ENCODE peak calls at places on chromosomes 11 and 22, in nine cellular contexts. A, K, P, O, F, I, V, X and B are unnamed samples.

GRCh38 chr22:47060718-47061117 is 298.3 kb downstream of the TBC1D22A start:
- DNase-seq in P (no peak), F (no peak), A (no peak), I (no peak), K (no peak), O (no peak), V (no peak), X (peak; percentile 18), B (no peak)

GRCh38 chr11:11241284-11241683 is 111.8 kb downstream of the CSNK2A3 start:
- DNase-seq in V (no peak), O (no peak), K (no peak), A (no peak), X (no peak), P (no peak), I (no peak), F (no peak), B (no peak)

GRCh38 chr11:33310720-33311500 is 53.7 kb downstream of the HIPK3 start:
- DNase-seq in I (no peak), F (peak; percentile 75), V (no peak), X (no peak), O (peak; percentile 66), K (no peak), A (no peak), P (no peak), B (no peak)

GRCh38 chr22:45208993-45209838 is 31.5 kb downstream of the KIAA0930 start:
- DNase-seq in O (peak; percentile 80), A (no peak), F (peak; percentile 86), X (peak; percentile 68), I (no peak), P (peak; percentile 76), V (peak; percentile 34), K (peak; percentile 46), B (peak; percentile 89)

GRCh38 chr11:86559311-86559945 is 113.0 kb downstream of the ME3 start:
- DNase-seq in I (no peak), A (no peak), F (peak; percentile 89), V (no peak), X (peak; percentile 69), P (no peak), O (peak; percentile 85), K (peak; percentile 31), B (no peak)

GRCh38 chr11:117834068-117834810 is 9.7 kb upstream of the FXYD2 start:
- DNase-seq in O (no peak), F (no peak), X (peak; percentile 39), P (no peak), A (no peak), K (no peak), I (no peak), V (no peak), B (no peak)

GRCh38 chr11:50044647-50045046 is 12.0 kb downstream of the OR4C45 start:
- DNase-seq in A (no peak), O (no peak), F (no peak), V (no peak), P (no peak), I (no peak), K (no peak), X (no peak), B (no peak)

GRCh38 chr11:119315139-119316016 is 1.6 kb downstream of the MCAM start:
- DNase-seq in I (peak; percentile 81), K (peak; percentile 84), P (peak; percentile 91), F (peak; percentile 18), X (peak; percentile 79), A (peak; percentile 38), O (no peak), V (no peak), B (peak; percentile 65)

GRCh38 chr11:107840120-107840479 is 18.5 kb downstream of the SLC35F2 start:
- DNase-seq in V (no peak), I (no peak), A (no peak), K (no peak), F (no peak), O (no peak), P (peak; percentile 71), X (no peak), B (no peak)

GRCh38 chr11:85815186-85815911 is 4.4 kb upstream of the SYTL2 start:
- DNase-seq in K (peak; percentile 89), O (peak; percentile 84), P (no peak), F (peak; percentile 85), V (no peak), A (no peak), I (no peak), X (no peak), B (no peak)

GRCh38 chr22:22870577-22871398 is 16.8 kb upstream of the IGLL5 start:
- DNase-seq in X (no peak), V (no peak), P (no peak), O (no peak), K (peak; percentile 5), I (peak; percentile 20), A (no peak), F (no peak), B (no peak)

GRCh38 chr22:24925586-24926427 is 20.7 kb downstream of the LHFPL7 start:
- DNase-seq in X (no peak), V (no peak), O (no peak), P (no peak), A (no peak), F (no peak), K (no peak), I (no peak), B (no peak)

GRCh38 chr22:24011735-24012068 is 598 bp downstream of the CABIN1 start:
- DNase-seq in X (no peak), A (no peak), O (peak; percentile 6), F (peak; percentile 25), K (peak; percentile 10), P (no peak), I (no peak), V (no peak), B (peak; percentile 27)

GRCh38 chr11:199782-200181 is 6.9 kb downstream of the SCGB1C1 start:
- DNase-seq in A (no peak), X (peak; percentile 64), O (no peak), K (no peak), V (no peak), I (no peak), P (no peak), F (no peak), B (peak; percentile 37)

GRCh38 chr11:48142886-48143285 is 73.7 kb upstream of the OR4B1 start:
- DNase-seq in V (no peak), X (no peak), P (no peak), F (no peak), I (no peak), A (no peak), O (no peak), K (no peak), B (no peak)

GRCh38 chr11:282630-283360 is 4.6 kb downstream of the NLRP6 start:
- DNase-seq in A (no peak), X (no peak), F (no peak), O (no peak), K (no peak), V (no peak), P (peak; percentile 39), I (no peak), B (no peak)

GRCh38 chr11:104435498-104435897 is 271.6 kb upstream of the PDGFD start:
- DNase-seq in X (no peak), P (no peak), V (no peak), I (no peak), O (no peak), A (no peak), F (no peak), K (no peak), B (no peak)

GRCh38 chr22:50253941-50254340 is 2.9 kb upstream of the HDAC10 start:
- DNase-seq in P (no peak), V (no peak), A (no peak), F (no peak), K (no peak), X (no peak), I (no peak), O (no peak), B (no peak)

GRCh38 chr11:121449123-121449522 is 3.0 kb upstream of the SORL1 start:
- DNase-seq in P (no peak), O (no peak), K (no peak), A (peak; percentile 34), X (no peak), F (no peak), V (no peak), I (peak; percentile 73), B (no peak)
- H3K27me3 ChIP-seq in P (no peaks in the 10 kb centered on the region), O (peaks cover 39% of the 10 kb centered on the region), K (no peaks in the 10 kb centered on the region), A (no peaks in the 10 kb centered on the region), X (no peaks in the 10 kb centered on the region), F (peaks cover 12% of the 10 kb centered on the region), V (no peaks in the 10 kb centered on the region), I (no peaks in the 10 kb centered on the region), B (no peaks in the 10 kb centered on the region)

GRCh38 chr22:37222440-37222971 is 10.2 kb upstream of the SSTR3 start:
- DNase-seq in A (peak; percentile 77), V (no peak), X (no peak), O (no peak), I (peak; percentile 90), K (no peak), P (no peak), F (no peak), B (no peak)

GRCh38 chr22:37221424-37222336 is 9.4 kb upstream of the SSTR3 start:
- DNase-seq in K (no peak), X (no peak), F (no peak), V (no peak), P (no peak), A (no peak), O (no peak), I (no peak), B (no peak)

GRCh38 chr22:37219534-37219933 is 7.3 kb upstream of the SSTR3 start:
- DNase-seq in K (no peak), P (no peak), F (no peak), I (peak; percentile 44), A (peak; percentile 25), O (no peak), X (no peak), V (no peak), B (no peak)

GRCh38 chr22:37218771-37219411 is 6.6 kb upstream of the SSTR3 start:
- DNase-seq in O (no peak), A (peak; percentile 89), V (no peak), K (no peak), X (no peak), F (no peak), I (peak; percentile 93), P (no peak), B (no peak)

DNA sequence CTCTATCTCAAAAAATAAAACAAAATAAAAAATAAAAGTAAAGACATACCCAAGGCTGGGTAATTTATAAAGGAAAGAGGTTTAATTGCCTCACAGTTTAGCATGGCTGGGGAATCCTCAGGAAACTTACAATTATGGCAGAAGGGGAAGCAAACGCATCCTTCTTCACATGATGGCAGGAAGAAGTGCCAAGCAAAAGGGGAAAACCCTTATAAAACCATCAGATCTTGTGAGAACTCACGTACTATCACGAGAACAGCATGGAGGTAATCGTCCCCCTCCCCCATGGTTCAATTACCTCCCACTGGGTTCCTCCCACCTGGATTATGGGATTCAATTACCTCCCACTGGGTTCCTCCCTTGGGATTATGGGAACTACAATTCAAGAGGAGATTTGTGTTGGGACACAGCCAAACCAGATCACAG is 8.3 kb upstream of the SSTR3 start:
- DNase-seq in P (no peak), X (no peak), A (no peak), K (no peak), I (peak; percentile 68), O (no peak), F (peak; percentile 20), V (no peak), B (no peak)
- H3K27me3 ChIP-seq in P (no peaks in the 10 kb centered on the region), X (no peaks in the 10 kb centered on the region), A (no peaks in the 10 kb centered on the region), K (no peaks in the 10 kb centered on the region), I (no peaks in the 10 kb centered on the region), O (peaks cover 10% of the 10 kb centered on the region), F (peaks cover 3% of the 10 kb centered on the region), V (no peaks in the 10 kb centered on the region), B (no peaks in the 10 kb centered on the region)

GRCh38 chr22:30212363-30212995 is 34.1 kb downstream of the LIF start:
- DNase-seq in K (peak; percentile 95), V (no peak), A (no peak), F (peak; percentile 97), O (peak; percentile 98), P (peak; percentile 79), I (no peak), X (peak; percentile 82), B (no peak)
- H3K27me3 ChIP-seq in K (no peaks in the 10 kb centered on the region), V (no peaks in the 10 kb centered on the region), A (no peaks in the 10 kb centered on the region), F (no peaks in the 10 kb centered on the region), O (no peaks in the 10 kb centered on the region), P (no peaks in the 10 kb centered on the region), I (no peaks in the 10 kb centered on the region), X (no peaks in the 10 kb centered on the region), B (no peaks in the 10 kb centered on the region)

GRCh38 chr11:2594267-2594666 is 105.5 kb downstream of the KCNQ1OT1 start:
- DNase-seq in O (no peak), I (no peak), K (no peak), X (no peak), F (no peak), A (no peak), V (no peak), P (no peak), B (no peak)
- H3K27me3 ChIP-seq in O (peaks cover 28% of the 10 kb centered on the region), I (no peaks in the 10 kb centered on the region), K (no peaks in the 10 kb centered on the region), X (no peaks in the 10 kb centered on the region), F (no peaks in the 10 kb centered on the region), A (no peaks in the 10 kb centered on the region), V (no peaks in the 10 kb centered on the region), P (no peaks in the 10 kb centered on the region), B (no peaks in the 10 kb centered on the region)